ENCODE peak calls at places on chromosomes 4 and X, in six cellular contexts. One of them, this sample, is unnamed.

GRCh38 chrX:21934414-21934813 is 6.1 kb upstream of the SMS start:
- DNase-seq in mucosa of gallbladder: no peak
- DNase-seq in esophagus squamous epithelium: no peak
- DNase-seq in progenitor cell of endocrine pancreas: no peak
- DNase-seq in activated CD8-positive, alpha-beta memory T cell treated with anti-CD3 and anti-CD28 coated beads for 24 hours: no peak
- DNase-seq in GM04504: no peak
- DNase-seq in this sample: peak

GRCh38 chr4:168656055-168656660 is 159.3 kb downstream of the PALLD start:
- DNase-seq in mucosa of gallbladder: no peak
- DNase-seq in esophagus squamous epithelium: no peak
- DNase-seq in progenitor cell of endocrine pancreas: no peak
- DNase-seq in activated CD8-positive, alpha-beta memory T cell treated with anti-CD3 and anti-CD28 coated beads for 24 hours: no peak
- DNase-seq in GM04504: peak
- DNase-seq in this sample: no peak

GRCh38 chrX:42519666-42520231 is 258.2 kb downstream of the PPP1R2C start:
- DNase-seq in mucosa of gallbladder: no peak
- DNase-seq in esophagus squamous epithelium: no peak
- DNase-seq in progenitor cell of endocrine pancreas: no peak
- DNase-seq in activated CD8-positive, alpha-beta memory T cell treated with anti-CD3 and anti-CD28 coated beads for 24 hours: no peak
- DNase-seq in GM04504: no peak
- DNase-seq in this sample: no peak

GRCh38 chrX:2478546-2479419 is 22.0 kb downstream of the DHRSX start:
- DNase-seq in mucosa of gallbladder: no peak
- DNase-seq in esophagus squamous epithelium: no peak
- DNase-seq in progenitor cell of endocrine pancreas: no peak
- DNase-seq in activated CD8-positive, alpha-beta memory T cell treated with anti-CD3 and anti-CD28 coated beads for 24 hours: no peak
- DNase-seq in GM04504: no peak
- DNase-seq in this sample: peak

GRCh38 chr4:18934197-18934596 is 912.6 kb upstream of the LCORL start:
- DNase-seq in mucosa of gallbladder: no peak
- DNase-seq in esophagus squamous epithelium: no peak
- DNase-seq in progenitor cell of endocrine pancreas: no peak
- DNase-seq in activated CD8-positive, alpha-beta memory T cell treated with anti-CD3 and anti-CD28 coated beads for 24 hours: no peak
- DNase-seq in GM04504: no peak
- DNase-seq in this sample: peak

GRCh38 chr4:78544681-78545080 is 6.9 kb upstream of the ANXA3 start:
- DNase-seq in mucosa of gallbladder: no peak
- DNase-seq in esophagus squamous epithelium: no peak
- DNase-seq in progenitor cell of endocrine pancreas: no peak
- DNase-seq in activated CD8-positive, alpha-beta memory T cell treated with anti-CD3 and anti-CD28 coated beads for 24 hours: no peak
- DNase-seq in GM04504: no peak
- DNase-seq in this sample: no peak

GRCh38 chrX:18288716-18289115 is 65.8 kb downstream of the SCML2 start:
- DNase-seq in mucosa of gallbladder: no peak
- DNase-seq in esophagus squamous epithelium: no peak
- DNase-seq in progenitor cell of endocrine pancreas: no peak
- DNase-seq in activated CD8-positive, alpha-beta memory T cell treated with anti-CD3 and anti-CD28 coated beads for 24 hours: no peak
- DNase-seq in GM04504: no peak
- DNase-seq in this sample: peak

GRCh38 chrX:47619486-47620302 is at the start of gene SYN1:
- DNase-seq in mucosa of gallbladder: peak
- DNase-seq in esophagus squamous epithelium: no peak
- DNase-seq in progenitor cell of endocrine pancreas: peak
- DNase-seq in activated CD8-positive, alpha-beta memory T cell treated with anti-CD3 and anti-CD28 coated beads for 24 hours: peak
- DNase-seq in GM04504: peak
- DNase-seq in this sample: peak

GRCh38 chrX:73214366-73215094 is at the start of gene NAP1L2:
- DNase-seq in mucosa of gallbladder: peak
- DNase-seq in esophagus squamous epithelium: no peak
- DNase-seq in progenitor cell of endocrine pancreas: no peak
- DNase-seq in activated CD8-positive, alpha-beta memory T cell treated with anti-CD3 and anti-CD28 coated beads for 24 hours: peak
- DNase-seq in GM04504: no peak
- DNase-seq in this sample: peak

GRCh38 chr4:116531870-116532269 is 553.5 kb downstream of the TRAM1L1 start:
- DNase-seq in mucosa of gallbladder: no peak
- DNase-seq in esophagus squamous epithelium: no peak
- DNase-seq in progenitor cell of endocrine pancreas: no peak
- DNase-seq in activated CD8-positive, alpha-beta memory T cell treated with anti-CD3 and anti-CD28 coated beads for 24 hours: no peak
- DNase-seq in GM04504: no peak
- DNase-seq in this sample: peak

GRCh38 chrX:37692918-37693317 is 7.3 kb downstream of the XK start:
- DNase-seq in mucosa of gallbladder: no peak
- DNase-seq in esophagus squamous epithelium: no peak
- DNase-seq in progenitor cell of endocrine pancreas: no peak
- DNase-seq in activated CD8-positive, alpha-beta memory T cell treated with anti-CD3 and anti-CD28 coated beads for 24 hours: no peak
- DNase-seq in GM04504: no peak
- DNase-seq in this sample: no peak

GRCh38 chr4:169311643-169312365 is 41.0 kb upstream of the SH3RF1 start:
- DNase-seq in mucosa of gallbladder: no peak
- DNase-seq in esophagus squamous epithelium: no peak
- DNase-seq in progenitor cell of endocrine pancreas: no peak
- DNase-seq in activated CD8-positive, alpha-beta memory T cell treated with anti-CD3 and anti-CD28 coated beads for 24 hours: no peak
- DNase-seq in GM04504: no peak
- DNase-seq in this sample: peak

GRCh38 chr4:188439641-188440311 is 300.5 kb downstream of the TRIML1 start:
- DNase-seq in mucosa of gallbladder: peak
- DNase-seq in esophagus squamous epithelium: no peak
- DNase-seq in progenitor cell of endocrine pancreas: no peak
- DNase-seq in activated CD8-positive, alpha-beta memory T cell treated with anti-CD3 and anti-CD28 coated beads for 24 hours: no peak
- DNase-seq in GM04504: no peak
- DNase-seq in this sample: no peak

GRCh38 chr4:11230888-11231287 is 197.8 kb downstream of the HS3ST1 start:
- DNase-seq in mucosa of gallbladder: no peak
- DNase-seq in esophagus squamous epithelium: no peak
- DNase-seq in progenitor cell of endocrine pancreas: no peak
- DNase-seq in activated CD8-positive, alpha-beta memory T cell treated with anti-CD3 and anti-CD28 coated beads for 24 hours: no peak
- DNase-seq in GM04504: no peak
- DNase-seq in this sample: peak

GRCh38 chr4:148062301-148062950 is 330.5 kb downstream of the ARHGAP10 start:
- DNase-seq in mucosa of gallbladder: no peak
- DNase-seq in esophagus squamous epithelium: no peak
- DNase-seq in progenitor cell of endocrine pancreas: no peak
- DNase-seq in activated CD8-positive, alpha-beta memory T cell treated with anti-CD3 and anti-CD28 coated beads for 24 hours: no peak
- DNase-seq in GM04504: no peak
- DNase-seq in this sample: no peak

GRCh38 chr4:107850438-107850837 is 25.7 kb downstream of the SGMS2 start:
- DNase-seq in mucosa of gallbladder: no peak
- DNase-seq in esophagus squamous epithelium: no peak
- DNase-seq in progenitor cell of endocrine pancreas: no peak
- DNase-seq in activated CD8-positive, alpha-beta memory T cell treated with anti-CD3 and anti-CD28 coated beads for 24 hours: no peak
- DNase-seq in GM04504: no peak
- DNase-seq in this sample: no peak

GRCh38 chr4:579543-580175 is 3.6 kb upstream of the TMEM271 start:
- DNase-seq in mucosa of gallbladder: no peak
- DNase-seq in esophagus squamous epithelium: no peak
- DNase-seq in progenitor cell of endocrine pancreas: no peak
- DNase-seq in activated CD8-positive, alpha-beta memory T cell treated with anti-CD3 and anti-CD28 coated beads for 24 hours: peak
- DNase-seq in GM04504: no peak
- DNase-seq in this sample: peak

GRCh38 chrX:70433848-70434351 is 10.7 kb upstream of the DLG3 start:
- DNase-seq in mucosa of gallbladder: peak
- DNase-seq in esophagus squamous epithelium: peak
- DNase-seq in progenitor cell of endocrine pancreas: peak
- DNase-seq in activated CD8-positive, alpha-beta memory T cell treated with anti-CD3 and anti-CD28 coated beads for 24 hours: peak
- DNase-seq in GM04504: no peak
- DNase-seq in this sample: peak

GRCh38 chr4:5043579-5043978 is 7.7 kb upstream of the STK32B start:
- DNase-seq in mucosa of gallbladder: no peak
- DNase-seq in esophagus squamous epithelium: no peak
- DNase-seq in progenitor cell of endocrine pancreas: no peak
- DNase-seq in activated CD8-positive, alpha-beta memory T cell treated with anti-CD3 and anti-CD28 coated beads for 24 hours: peak
- DNase-seq in GM04504: no peak
- DNase-seq in this sample: peak

GRCh38 chr4:140943486-140943885 is 187.3 kb upstream of the TBC1D9 start:
- DNase-seq in mucosa of gallbladder: no peak
- DNase-seq in esophagus squamous epithelium: no peak
- DNase-seq in progenitor cell of endocrine pancreas: no peak
- DNase-seq in activated CD8-positive, alpha-beta memory T cell treated with anti-CD3 and anti-CD28 coated beads for 24 hours: no peak
- DNase-seq in GM04504: no peak
- DNase-seq in this sample: no peak

GRCh38 chrX:140274761-140275525 is 229.9 kb downstream of the SOX3 start:
- DNase-seq in mucosa of gallbladder: no peak
- DNase-seq in esophagus squamous epithelium: no peak
- DNase-seq in progenitor cell of endocrine pancreas: no peak
- DNase-seq in activated CD8-positive, alpha-beta memory T cell treated with anti-CD3 and anti-CD28 coated beads for 24 hours: no peak
- DNase-seq in GM04504: peak
- DNase-seq in this sample: peak

GRCh38 chr4:88659890-88660208 is 37.8 kb downstream of the NAP1L5 start:
- DNase-seq in mucosa of gallbladder: no peak
- DNase-seq in esophagus squamous epithelium: no peak
- DNase-seq in progenitor cell of endocrine pancreas: no peak
- DNase-seq in activated CD8-positive, alpha-beta memory T cell treated with anti-CD3 and anti-CD28 coated beads for 24 hours: no peak
- DNase-seq in GM04504: no peak
- DNase-seq in this sample: no peak

GRCh38 chrX:120672389-120672788 is 42.5 kb upstream of the C1GALT1C1 start:
- DNase-seq in mucosa of gallbladder: peak
- DNase-seq in esophagus squamous epithelium: no peak
- DNase-seq in progenitor cell of endocrine pancreas: no peak
- DNase-seq in activated CD8-positive, alpha-beta memory T cell treated with anti-CD3 and anti-CD28 coated beads for 24 hours: no peak
- DNase-seq in GM04504: peak
- DNase-seq in this sample: no peak

GRCh38 chrX:109635151-109635550 is 10.2 kb upstream of the KCNE5 start:
- DNase-seq in mucosa of gallbladder: no peak
- DNase-seq in esophagus squamous epithelium: no peak
- DNase-seq in progenitor cell of endocrine pancreas: no peak
- DNase-seq in activated CD8-positive, alpha-beta memory T cell treated with anti-CD3 and anti-CD28 coated beads for 24 hours: no peak
- DNase-seq in GM04504: no peak
- DNase-seq in this sample: peak

GRCh38 chrX:103498786-103499185 is 20.5 kb downstream of the RAB40A start:
- DNase-seq in mucosa of gallbladder: no peak
- DNase-seq in esophagus squamous epithelium: no peak
- DNase-seq in progenitor cell of endocrine pancreas: no peak
- DNase-seq in activated CD8-positive, alpha-beta memory T cell treated with anti-CD3 and anti-CD28 coated beads for 24 hours: no peak
- DNase-seq in GM04504: no peak
- DNase-seq in this sample: no peak

GRCh38 chr4:176792348-176793059 is at the start of gene VEGFC:
- DNase-seq in mucosa of gallbladder: peak
- DNase-seq in esophagus squamous epithelium: no peak
- DNase-seq in progenitor cell of endocrine pancreas: peak
- DNase-seq in activated CD8-positive, alpha-beta memory T cell treated with anti-CD3 and anti-CD28 coated beads for 24 hours: peak
- DNase-seq in GM04504: peak
- DNase-seq in this sample: peak

GRCh38 chr4:4930677-4931076 is 71.2 kb downstream of the MSX1 start:
- DNase-seq in mucosa of gallbladder: no peak
- DNase-seq in esophagus squamous epithelium: no peak
- DNase-seq in progenitor cell of endocrine pancreas: no peak
- DNase-seq in activated CD8-positive, alpha-beta memory T cell treated with anti-CD3 and anti-CD28 coated beads for 24 hours: no peak
- DNase-seq in GM04504: no peak
- DNase-seq in this sample: peak

GRCh38 chr4:86484241-86484640 is 109.9 kb upstream of the PTPN13 start:
- DNase-seq in mucosa of gallbladder: no peak
- DNase-seq in esophagus squamous epithelium: no peak
- DNase-seq in progenitor cell of endocrine pancreas: no peak
- DNase-seq in activated CD8-positive, alpha-beta memory T cell treated with anti-CD3 and anti-CD28 coated beads for 24 hours: no peak
- DNase-seq in GM04504: no peak
- DNase-seq in this sample: no peak

GRCh38 chrX:9204560-9204959 is 170.6 kb upstream of the FAM9B start:
- DNase-seq in mucosa of gallbladder: no peak
- DNase-seq in esophagus squamous epithelium: no peak
- DNase-seq in progenitor cell of endocrine pancreas: no peak
- DNase-seq in activated CD8-positive, alpha-beta memory T cell treated with anti-CD3 and anti-CD28 coated beads for 24 hours: no peak
- DNase-seq in GM04504: no peak
- DNase-seq in this sample: no peak

GRCh38 chr4:102268355-102268754 is 76.9 kb downstream of the SLC39A8 start:
- DNase-seq in mucosa of gallbladder: no peak
- DNase-seq in esophagus squamous epithelium: no peak
- DNase-seq in progenitor cell of endocrine pancreas: no peak
- DNase-seq in activated CD8-positive, alpha-beta memory T cell treated with anti-CD3 and anti-CD28 coated beads for 24 hours: no peak
- DNase-seq in GM04504: no peak
- DNase-seq in this sample: no peak

This sample was measured in mesendoderm.